ENCODE peak calls at places on chromosomes 16 and 17, in five cellular contexts. N is OCI-LY7, Q is GM23248, Z is neural progenitor cell, J is SK-N-SH. L is an unnamed sample.

GRCh38 chr16:82924075-82924854 is 297.5 kb downstream of the CDH13 start:
- DNase-seq in N (no peak), Q (no peak), Z (no peak), J (no peak), L (peak)

GRCh38 chr17:81066072-81066471 is 31.1 kb downstream of the BAIAP2 start:
- DNase-seq in N (no peak), Q (peak), Z (no peak), J (no peak), L (no peak)

GRCh38 chr16:51374346-51374745 is 223.3 kb upstream of the SALL1 start:
- DNase-seq in N (no peak), Q (peak), Z (no peak), J (no peak), L (no peak)

GRCh38 chr16:26118575-26118974 is 426.8 kb downstream of the HS3ST4 start:
- DNase-seq in N (no peak), Q (no peak), Z (peak), J (no peak), L (no peak)

GRCh38 chr16:12482821-12483220 is 320.9 kb downstream of the CPPED1 start:
- DNase-seq in N (no peak), Q (no peak), Z (no peak), J (no peak), L (no peak)

GRCh38 chr16:22397459-22397858 is 23.0 kb upstream of the CDR2 start:
- DNase-seq in N (no peak), Q (peak), Z (no peak), J (no peak), L (no peak)

GRCh38 chr16:86520317-86521210 is 10.2 kb downstream of the FOXF1 start:
- DNase-seq in N (no peak), Q (no peak), Z (no peak), J (no peak), L (no peak)

GRCh38 chr17:30299000-30299399 is 7.3 kb upstream of the BLMH start:
- DNase-seq in N (peak), Q (peak), Z (no peak), J (no peak), L (no peak)

GRCh38 chr17:80018917-80019651 is 16.6 kb downstream of the TBC1D16 start:
- DNase-seq in N (no peak), Q (peak), Z (no peak), J (peak), L (no peak)

GRCh38 chr16:29663829-29664132 is 734 bp downstream of the SPN start:
- DNase-seq in N (no peak), Q (no peak), Z (no peak), J (no peak), L (no peak)

GRCh38 chr17:48737330-48738043 is 8.9 kb upstream of the HOXB13 start:
- DNase-seq in N (no peak), Q (no peak), Z (no peak), J (no peak), L (no peak)

GRCh38 chr17:59381716-59382570 is 50.5 kb downstream of the YPEL2 start:
- DNase-seq in N (no peak), Q (peak), Z (no peak), J (no peak), L (no peak)

GRCh38 chr16:87062569-87063442 is 254.4 kb downstream of the C16orf95 start:
- DNase-seq in N (peak), Q (peak), Z (peak), J (peak), L (peak)

GRCh38 chr16:9053006-9053601 is 38.3 kb upstream of the HAPSTR1 start:
- DNase-seq in N (peak), Q (peak), Z (peak), J (peak), L (no peak)

GRCh38 chr17:7327056-7327455 is 2.1 kb downstream of the NEURL4 start:
- DNase-seq in N (no peak), Q (no peak), Z (no peak), J (no peak), L (no peak)

GRCh38 chr17:29291163-29291752 is 2.7 kb downstream of the NUFIP2 start:
- DNase-seq in N (peak), Q (peak), Z (peak), J (peak), L (peak)

GRCh38 chr16:57632568-57632967 is 4.1 kb downstream of the ADGRG1 start:
- DNase-seq in N (no peak), Q (no peak), Z (no peak), J (no peak), L (no peak)

GRCh38 chr16:81277681-81278080 is 37.1 kb upstream of the GAN start:
- DNase-seq in N (no peak), Q (no peak), Z (no peak), J (no peak), L (no peak)

GRCh38 chr17:45200701-45201100 is 21.0 kb upstream of the FMNL1 start:
- DNase-seq in N (peak), Q (no peak), Z (no peak), J (no peak), L (no peak)
- TF ChIP-seq EZH2phosphoT487 in N (no peak), Q (no peak), Z (no peak), J (no peak), L (no peak)

GRCh38 chr16:67565470-67566100 is 3.3 kb downstream of the CTCF start:
- DNase-seq in N (no peak), Q (no peak), Z (no peak), J (no peak), L (peak)
- H3K4me3 ChIP-seq in N (peak), Q (no peak), Z (no peak), J (no peak), L (peak)

GRCh38 chr17:82384730-82385429 is 13.3 kb downstream of the UTS2R start:
- DNase-seq in N (peak), Q (peak), Z (no peak), J (peak), L (peak)
- TF ChIP-seq EZH2phosphoT487 in N (no peak), Q (no peak), Z (no peak), J (no peak), L (no peak)

GRCh38 chr16:27211026-27211425 is 7.7 kb downstream of the KDM8 start:
- DNase-seq in N (no peak), Q (no peak), Z (no peak), J (no peak), L (no peak)

GRCh38 chr16:27210174-27210573 is 6.8 kb downstream of the KDM8 start:
- DNase-seq in N (no peak), Q (no peak), Z (no peak), J (no peak), L (no peak)

GRCh38 chr16:27208081-27208692 is 4.9 kb downstream of the KDM8 start:
- DNase-seq in N (no peak), Q (no peak), Z (no peak), J (no peak), L (no peak)

GRCh38 chr16:27208809-27209208 is 5.5 kb downstream of the KDM8 start:
- DNase-seq in N (no peak), Q (no peak), Z (no peak), J (no peak), L (no peak)

GRCh38 chr16:27209591-27209990 is 6.3 kb downstream of the KDM8 start:
- DNase-seq in N (no peak), Q (no peak), Z (no peak), J (no peak), L (no peak)
- H3K4me3 ChIP-seq in N (no peak), Q (no peak), Z (no peak), J (no peak), L (no peak)

DNA sequence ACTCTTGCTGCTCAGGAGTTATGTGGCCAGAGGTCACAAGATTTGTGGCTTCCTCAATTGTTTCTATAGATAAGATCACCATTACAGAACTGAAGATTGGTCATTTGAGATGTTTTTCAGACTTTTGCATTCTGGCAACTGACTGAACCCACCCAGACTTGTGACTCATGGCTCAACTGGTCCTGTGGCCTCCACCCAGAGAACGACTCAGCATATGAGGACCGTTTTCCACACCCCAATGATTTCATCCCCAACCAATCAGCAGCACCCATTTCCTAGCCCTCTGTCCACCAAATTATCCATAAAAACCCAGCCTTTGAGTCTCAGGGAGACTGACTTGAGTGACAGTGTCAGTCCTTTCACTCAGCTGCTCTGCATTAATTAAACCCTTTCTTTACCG is 143.2 kb upstream of the ASIC2 start:
- DNase-seq in N (no peak), Q (peak), Z (no peak), J (no peak), L (no peak)
- TF ChIP-seq EZH2phosphoT487 in N (no peak), Q (no peak), Z (no peak), J (no peak), L (no peak)